ENCODE peak calls at places on chromosomes 6 and 20, in four cellular contexts. U is posterior cingulate gyrus, P is skeletal muscle cell, D is EL. B is an unnamed sample.

GRCh38 chr6:19424853-19425252 is 412.3 kb upstream of the ID4 start:
- DNase-seq in D (no peak), U (no peak), P (no peak), B (no peak)

GRCh38 chr6:35080016-35080680 is 61.0 kb downstream of the TCP11 start:
- DNase-seq in P (no peak), D (no peak), U (peak; percentile 26), B (no peak)

GRCh38 chr6:12291785-12292604 is 1.8 kb downstream of the EDN1 start:
- DNase-seq in U (no peak), D (peak; percentile 62), P (no peak), B (peak; percentile 49)

GRCh38 chr6:161444464-161444863 is 170.6 kb upstream of the AGPAT4 start:
- DNase-seq in D (no peak), P (no peak), U (peak; percentile 94), B (peak; percentile 86)

GRCh38 chr6:127343753-127344659 is 597 bp upstream of the ECHDC1 start:
- DNase-seq in U (no peak), P (peak; percentile 14), D (peak; percentile 40), B (peak; percentile 66)

GRCh38 chr20:13447385-13448180 is 191.1 kb downstream of the TASP1 start:
- DNase-seq in P (no peak), D (no peak), U (no peak), B (no peak)

GRCh38 chr20:41027872-41028358 is 707 bp upstream of the TOP1 start:
- DNase-seq in U (no peak), D (no peak), P (no peak), B (no peak)

GRCh38 chr20:63533388-63533787 is 3.8 kb downstream of the PTK6 start:
- DNase-seq in D (no peak), P (no peak), U (peak; percentile 55), B (no peak)

GRCh38 chr6:166351715-166352285 is 9.5 kb upstream of the SFT2D1 start:
- DNase-seq in D (no peak), P (no peak), U (no peak), B (peak; percentile 12)

GRCh38 chr20:4951299-4951698 is 50.0 kb downstream of the SLC23A2 start:
- DNase-seq in D (peak; percentile 71), P (peak; percentile 49), U (peak; percentile 80), B (peak; percentile 83)

GRCh38 chr6:150333592-150333954 is 35.2 kb upstream of the IYD start:
- DNase-seq in U (no peak), D (no peak), P (no peak), B (no peak)

GRCh38 chr20:38997622-38998021 is 35.5 kb downstream of the DHX35 start:
- DNase-seq in U (no peak), D (no peak), P (no peak), B (peak; percentile 64)

GRCh38 chr20:20010639-20011500 is 6.3 kb upstream of the NAA20 start:
- DNase-seq in P (peak; percentile 40), U (no peak), D (peak; percentile 29), B (peak; percentile 91)

B was measured in fibroblast of lung.